ENCODE peak calls at places on chromosomes 3 and 15, in five cellular contexts. W is H9, V is neuronal stem cell, S is mesenchymal stem cell, F is H1. E is an unnamed sample.

GRCh38 chr3:134328147-134328591 is 46.1 kb downstream of the AMOTL2 start:
- DNase-seq in W (peak; percentile 32), V (no peak), S (peak; percentile 93), F (no peak), E (peak; percentile 88)

GRCh38 chr3:184659797-184660301 is 52.0 kb downstream of the MAGEF1 start:
- DNase-seq in W (peak; percentile 54), V (no peak), S (no peak), F (no peak), E (peak; percentile 60)

GRCh38 chr3:98967758-98968157 is 66.3 kb upstream of the DCBLD2 start:
- DNase-seq in W (no peak), V (no peak), S (no peak), F (no peak), E (no peak)

GRCh38 chr3:24145981-24146822 is 201.1 kb downstream of the NR1D2 start:
- DNase-seq in W (no peak), V (no peak), S (peak; percentile 95), F (no peak), E (peak; percentile 99)

GRCh38 chr3:122977645-122978466 is 49.7 kb downstream of the SEMA5B start:
- DNase-seq in W (peak; percentile 67), V (peak; percentile 60), S (peak; percentile 70), F (no peak), E (peak; percentile 56)

GRCh38 chr3:194133661-194134230 is 2.2 kb upstream of the HES1 start:
- DNase-seq in W (peak; percentile 65), V (peak; percentile 51), S (peak; percentile 91), F (peak; percentile 64), E (peak; percentile 33)

GRCh38 chr3:118782755-118783202 is 251.9 kb downstream of the IGSF11 start:
- DNase-seq in W (no peak), V (no peak), S (no peak), F (no peak), E (no peak)

GRCh38 chr3:105473521-105474223 is 107.0 kb downstream of the ALCAM start:
- DNase-seq in W (no peak), V (peak; percentile 36), S (peak; percentile 62), F (no peak), E (no peak)

GRCh38 chr3:12294885-12295580 is 6.2 kb downstream of the PPARG start:
- DNase-seq in W (no peak), V (no peak), S (peak; percentile 78), F (no peak), E (peak; percentile 77)

GRCh38 chr15:72892986-72893385 is 109.4 kb upstream of the ADPGK start:
- DNase-seq in W (no peak), V (no peak), S (no peak), F (no peak), E (no peak)

GRCh38 chr15:62517541-62517940 is 352.5 kb upstream of the C2CD4B start:
- DNase-seq in W (no peak), V (no peak), S (no peak), F (no peak), E (no peak)

GRCh38 chr15:62515696-62516395 is 350.8 kb upstream of the C2CD4B start:
- DNase-seq in W (no peak), V (no peak), S (no peak), F (no peak), E (no peak)

GRCh38 chr15:62519900-62520299 is 354.8 kb upstream of the C2CD4B start:
- DNase-seq in W (no peak), V (no peak), S (no peak), F (no peak), E (no peak)

GRCh38 chr15:62524848-62525247 is 359.8 kb upstream of the C2CD4B start:
- DNase-seq in W (no peak), V (no peak), S (peak; percentile 20), F (no peak), E (peak; percentile 55)

GRCh38 chr15:62521396-62521795 is 356.3 kb upstream of the C2CD4B start:
- DNase-seq in W (no peak), V (no peak), S (no peak), F (no peak), E (no peak)
- H2AK5ac ChIP-seq in W (no peak overlapping the region), V (no peak overlapping the region), S (no peak overlapping the region), F (no peak overlapping the region), E (no peak overlapping the region)

GRCh38 chr3:100384735-100385134 is 16.2 kb downstream of the TOMM70 start:
- DNase-seq in W (no peak), V (no peak), S (peak; percentile 67), F (no peak), E (no peak)

GRCh38 chr3:100389025-100389424 is 11.9 kb downstream of the TOMM70 start:
- DNase-seq in W (no peak), V (no peak), S (no peak), F (no peak), E (no peak)

GRCh38 chr3:100386437-100387064 is 14.3 kb downstream of the TOMM70 start:
- DNase-seq in W (no peak), V (no peak), S (peak; percentile 29), F (no peak), E (peak; percentile 14)
- H3K4me2 ChIP-seq in W (no peak overlapping the region), V (no peak overlapping the region), S (no peak overlapping the region), F (no peak overlapping the region), E (no peak overlapping the region)

GRCh38 chr15:57772223-57772957 is 65.9 kb downstream of the POLR2M start:
- DNase-seq in W (peak; percentile 57), V (no peak), S (peak; percentile 12), F (no peak), E (no peak)
- H2BK12ac ChIP-seq in W (no peak overlapping the region), V (no peak overlapping the region), S (no peak overlapping the region), F (no peak overlapping the region), E (no peak overlapping the region)

GRCh38 chr15:63345391-63345752 is 36.3 kb downstream of the CA12 start:
- DNase-seq in W (no peak), V (no peak), S (no peak), F (no peak), E (no peak)
- H2AK5ac ChIP-seq in W (no peak overlapping the region), V (peak overlapping the region; percentile 46), S (no peak overlapping the region), F (no peak overlapping the region), E (no peak overlapping the region)

GRCh38 chr15:101535170-101535902 is 45.8 kb upstream of the PCSK6 start:
- DNase-seq in W (peak; percentile 25), V (no peak), S (no peak), F (peak; percentile 41), E (no peak)

GRCh38 chr15:101533371-101534140 is 44.0 kb upstream of the PCSK6 start:
- DNase-seq in W (peak; percentile 18), V (no peak), S (no peak), F (peak; percentile 17), E (no peak)

GRCh38 chr15:101531170-101531569 is 41.7 kb upstream of the PCSK6 start:
- DNase-seq in W (no peak), V (no peak), S (no peak), F (peak; percentile 43), E (no peak)

GRCh38 chr15:101534376-101534970 is 45.0 kb upstream of the PCSK6 start:
- DNase-seq in W (peak; percentile 20), V (no peak), S (no peak), F (peak; percentile 32), E (no peak)

DNA sequence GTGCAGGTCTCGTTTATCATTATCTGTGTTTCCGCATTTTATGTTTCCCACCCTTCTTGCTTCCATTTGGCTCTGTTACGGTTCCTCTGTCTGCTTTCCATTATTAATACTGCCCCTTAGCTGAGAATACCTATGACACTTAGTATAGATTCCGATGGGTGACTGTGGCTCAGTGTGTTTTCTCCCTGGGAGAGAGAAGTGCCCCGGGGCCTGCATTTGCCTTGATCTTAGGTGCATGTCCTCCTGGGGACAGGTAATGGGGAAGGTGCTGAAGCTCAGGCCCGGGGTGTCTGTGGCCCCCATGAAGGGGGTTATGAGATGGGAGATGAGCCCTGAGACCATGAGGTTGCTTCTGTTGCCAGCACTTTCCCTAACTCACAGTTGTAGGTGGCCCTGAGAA is 43.4 kb upstream of the PCSK6 start:
- DNase-seq in W (no peak), V (no peak), S (no peak), F (no peak), E (no peak)
- H3K4me2 ChIP-seq in W (no peak overlapping the region), V (no peak overlapping the region), S (no peak overlapping the region), F (no peak overlapping the region), E (no peak overlapping the region)

GRCh38 chr15:39584266-39584659 is 3.4 kb downstream of the THBS1 start:
- DNase-seq in W (no peak), V (no peak), S (no peak), F (no peak), E (no peak)
- H2BK12ac ChIP-seq in W (no peak overlapping the region), V (no peak overlapping the region), S (no peak overlapping the region), F (no peak overlapping the region), E (no peak overlapping the region)

DNA sequence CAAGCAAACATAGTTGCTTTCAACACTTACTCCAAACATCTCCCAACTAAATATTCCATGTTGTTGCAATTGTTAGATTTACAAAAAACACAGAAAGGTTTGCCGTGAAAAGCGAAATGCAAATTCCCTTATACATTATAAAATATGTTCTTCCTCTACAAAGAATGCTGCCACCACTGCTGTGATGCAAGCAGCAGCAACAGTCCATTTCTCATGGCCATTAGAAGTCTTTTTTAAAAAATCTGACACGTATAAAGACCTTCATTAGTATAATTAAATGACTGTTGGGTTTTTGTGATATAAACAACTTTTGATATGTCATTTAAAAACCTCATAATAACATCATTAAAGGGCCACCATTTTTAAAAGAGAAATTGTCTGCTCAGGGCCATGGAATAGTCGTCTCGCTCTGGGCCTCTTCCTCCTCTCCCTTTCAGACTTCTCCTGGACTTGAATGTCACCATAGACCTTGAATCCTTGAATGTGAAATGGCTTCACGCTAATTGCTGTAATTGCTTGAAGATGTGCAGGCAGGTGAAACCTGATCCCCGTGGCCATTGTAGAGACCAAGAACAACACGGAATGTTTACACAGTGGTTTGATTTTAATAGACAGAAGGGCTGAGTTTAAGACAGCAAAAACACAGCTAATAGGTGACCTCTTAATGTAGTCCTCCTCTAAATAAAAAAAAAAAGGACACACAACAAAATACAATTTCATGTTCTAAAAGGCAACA is 450.4 kb downstream of the FOXP1 start:
- DNase-seq in W (no peak), V (no peak), S (no peak), F (no peak), E (no peak)
- H2AK5ac ChIP-seq in W (no peak overlapping the region), V (no peak overlapping the region), S (no peak overlapping the region), F (no peak overlapping the region), E (no peak overlapping the region)